ENCODE peak calls at places on chromosomes 6 and 20, in five cellular contexts. G is GM13976, D is fibroblast of villous mesenchyme, X is transverse colon, L is GM12878. I is an unnamed sample.
A peak's percentile ranks its signal among the peaks of the same experiment; 100 is the strongest.

GRCh38 chr20:15789083-15789482 is 784.2 kb downstream of the KIF16B start:
- DNase-seq in G (no peak), D (no peak), X (no peak), L (no peak), I (no peak)

GRCh38 chr6:111061493-111061892 is 25.8 kb upstream of the SLC16A10 start:
- DNase-seq in G (no peak), D (no peak), X (no peak), L (no peak), I (peak; percentile 6)

GRCh38 chr6:3326981-3327380 is 68.2 kb downstream of the PSMG4 start:
- DNase-seq in G (no peak), D (no peak), X (no peak), L (no peak), I (no peak)

GRCh38 chr6:128327890-128328289 is 192.5 kb downstream of the PTPRK start:
- DNase-seq in G (peak; percentile 5), D (peak; percentile 37), X (peak; percentile 12), L (no peak), I (peak; percentile 38)

GRCh38 chr20:30168025-30168799 is 1089.3 kb upstream of the DEFB115 start:
- DNase-seq in G (peak; percentile 14), D (peak; percentile 0), X (no peak), L (no peak), I (no peak)

GRCh38 chr20:17620371-17621228 is 50.7 kb downstream of the DSTN start:
- DNase-seq in G (peak; percentile 25), D (no peak), X (peak; percentile 7), L (no peak), I (no peak)

GRCh38 chr6:156379946-156380707 is 397.1 kb upstream of the ARID1B start:
- DNase-seq in G (no peak), D (peak; percentile 70), X (no peak), L (no peak), I (peak; percentile 17)

GRCh38 chr20:4040283-4041179 is 25.2 kb upstream of the RNF24 start:
- DNase-seq in G (no peak), D (peak; percentile 46), X (peak; percentile 29), L (no peak), I (peak; percentile 38)

GRCh38 chr20:18057106-18057993 is at the start of gene OVOL2:
- DNase-seq in G (peak; percentile 51), D (no peak), X (peak; percentile 94), L (no peak), I (peak; percentile 51)

GRCh38 chr6:125018136-125018535 is 55.9 kb downstream of the RNF217 start:
- DNase-seq in G (no peak), D (no peak), X (no peak), L (no peak), I (no peak)

GRCh38 chr20:50676888-50677287 is 14.5 kb downstream of the RIPOR3 start:
- DNase-seq in G (no peak), D (no peak), X (no peak), L (no peak), I (no peak)

GRCh38 chr20:11851646-11852045 is 66.0 kb upstream of the BTBD3 start:
- DNase-seq in G (no peak), D (no peak), X (no peak), L (no peak), I (peak; percentile 25)

GRCh38 chr20:47661714-47662113 is 123.6 kb downstream of the SULF2 start:
- DNase-seq in G (no peak), D (no peak), X (no peak), L (no peak), I (no peak)

GRCh38 chr6:39301606-39302005 is 12.6 kb downstream of the KCNK17 start:
- DNase-seq in G (no peak), D (no peak), X (no peak), L (no peak), I (peak; percentile 42)
- TF ChIP-seq CTCF in G (no peak), D (peak; percentile 30), X (no peak), L (peak; percentile 24), I (peak; percentile 17)

GRCh38 chr6:89412071-89413005 is at the start of gene RRAGD:
- DNase-seq in G (peak; percentile 87), D (peak; percentile 14), X (peak; percentile 73), L (no peak), I (no peak)
- TF ChIP-seq CTCF in G (no peak), D (no peak), X (no peak), L (no peak), I (no peak)

GRCh38 chr6:137415127-137415833 is 78.9 kb downstream of the OLIG3 start:
- DNase-seq in G (peak; percentile 56), D (peak; percentile 57), X (peak; percentile 54), L (no peak), I (peak; percentile 58)

GRCh38 chr6:137414599-137414998 is 79.6 kb downstream of the OLIG3 start:
- DNase-seq in G (no peak), D (no peak), X (no peak), L (no peak), I (no peak)

GRCh38 chr6:137417411-137417810 is 76.8 kb downstream of the OLIG3 start:
- DNase-seq in G (no peak), D (no peak), X (no peak), L (no peak), I (no peak)

GRCh38 chr6:137416376-137417109 is 77.7 kb downstream of the OLIG3 start:
- DNase-seq in G (no peak), D (peak; percentile 28), X (no peak), L (no peak), I (no peak)

DNA sequence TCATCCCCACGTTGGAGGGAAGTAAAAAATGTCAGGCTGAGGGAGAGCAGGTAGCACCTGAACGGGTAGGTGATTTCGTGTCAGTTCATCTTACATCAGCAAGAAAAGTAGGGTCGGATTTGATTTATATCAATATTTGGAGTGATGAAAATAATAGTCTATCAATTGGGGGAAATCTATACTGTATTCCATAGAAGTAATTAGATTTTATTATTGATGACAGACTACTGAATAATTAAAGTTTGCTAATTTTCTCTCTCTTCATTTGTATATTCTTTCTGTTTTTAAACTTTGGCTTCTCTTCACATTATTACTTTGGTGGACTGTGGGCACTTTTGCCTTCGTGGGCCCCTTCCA is 78.4 kb downstream of the OLIG3 start:
- DNase-seq in G (no peak), D (no peak), X (no peak), L (no peak), I (no peak)
- TF ChIP-seq CTCF in G (no peak), D (no peak), X (no peak), L (no peak), I (no peak)

GRCh38 chr6:14887986-14888574 is 357.8 kb upstream of the JARID2 start:
- DNase-seq in G (no peak), D (no peak), X (no peak), L (no peak), I (no peak)
- TF ChIP-seq CTCF in G (no peak), D (no peak), X (no peak), L (no peak), I (no peak)

DNA sequence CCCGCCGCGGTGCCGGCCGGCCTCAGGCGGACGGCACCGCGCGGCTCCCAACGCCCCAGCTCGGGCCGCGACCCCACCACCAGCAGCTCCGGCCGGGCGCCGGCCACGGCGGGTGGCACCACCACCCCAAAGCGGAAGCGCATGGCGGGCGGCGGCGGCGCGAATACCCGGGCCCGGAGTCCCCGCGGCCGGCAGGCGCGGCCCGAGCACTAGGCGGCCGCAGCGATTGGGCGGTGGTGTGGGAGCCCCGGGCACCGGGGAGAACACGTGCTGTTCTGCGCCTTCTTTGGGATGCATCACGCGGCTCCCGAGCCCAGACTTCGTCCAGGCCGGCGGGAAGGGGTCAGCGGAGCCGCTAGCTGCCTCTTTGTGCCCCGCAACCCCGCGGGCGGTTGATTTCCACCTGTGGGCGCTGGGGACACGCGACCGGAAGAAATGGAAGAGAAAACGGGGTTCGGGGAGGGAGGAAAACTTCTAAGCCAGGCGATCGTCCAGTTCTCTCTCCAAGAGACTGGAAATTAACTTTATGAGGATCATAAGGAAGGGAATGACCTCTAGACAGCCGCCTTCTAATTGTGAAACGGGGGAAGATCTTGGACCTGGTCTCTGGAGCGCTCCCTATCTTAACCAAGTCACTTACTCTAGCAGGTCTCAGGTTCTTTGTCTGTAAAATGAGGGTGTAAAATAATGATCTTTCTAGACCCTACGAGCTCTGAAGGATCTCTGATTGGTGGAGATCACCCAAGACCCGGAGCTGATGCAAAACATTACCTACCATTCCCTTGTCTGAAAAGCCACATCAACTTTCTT is at the start of gene EPM2A:
- DNase-seq in G (peak; percentile 80), D (peak; percentile 90), X (peak; percentile 86), L (peak; percentile 75), I (peak; percentile 83)
- TF ChIP-seq CTCF in G (no peak), D (no peak), X (no peak), L (no peak), I (no peak)

I was measured in MCF 10A.